ENCODE peak calls at places on chromosome 21, in four cellular contexts. Z is suprapubic skin; Q is HL-60; K is CD8-positive, alpha-beta T cell. V is an unnamed sample.

GRCh38 chr21:44326716-44327602 is 12.2 kb downstream of the CFAP410 start:
- DNase-seq in Z (no peak), Q (no peak), K (no peak), V (no peak)

GRCh38 chr21:44836666-44837471 is 19.0 kb upstream of the SUMO3 start:
- DNase-seq in Z (no peak), Q (peak), K (no peak), V (no peak)

GRCh38 chr21:45051580-45052434 is 22.6 kb upstream of the ADARB1 start:
- DNase-seq in Z (no peak), Q (no peak), K (no peak), V (peak)

GRCh38 chr21:34924767-34925425 is 124.2 kb downstream of the RUNX1 start:
- DNase-seq in Z (no peak), Q (no peak), K (no peak), V (no peak)

GRCh38 chr21:44801468-44802395 is at the start of gene UBE2G2:
- DNase-seq in Z (peak), Q (peak), K (peak), V (peak)

GRCh38 chr21:42081138-42081537 is 10.0 kb downstream of the UMODL1 start:
- DNase-seq in Z (no peak), Q (no peak), K (no peak), V (no peak)

GRCh38 chr21:42068592-42068991 is 2.5 kb upstream of the UMODL1 start:
- DNase-seq in Z (no peak), Q (no peak), K (no peak), V (no peak)

GRCh38 chr21:16533692-16534407 is 804.1 kb downstream of the USP25 start:
- DNase-seq in Z (no peak), Q (no peak), K (no peak), V (no peak)

GRCh38 chr21:29406385-29406784 is 107.7 kb downstream of the BACH1 start:
- DNase-seq in Z (no peak), Q (no peak), K (no peak), V (no peak)

GRCh38 chr21:33964706-33965325 is 49.2 kb upstream of the ATP5PO start:
- DNase-seq in Z (no peak), Q (no peak), K (no peak), V (no peak)

GRCh38 chr21:36699546-36700294 is 805 bp downstream of the SIM2 start:
- DNase-seq in Z (no peak), Q (no peak), K (no peak), V (no peak)

GRCh38 chr21:43864313-43864805 is 664 bp upstream of the AGPAT3 start:
- DNase-seq in Z (no peak), Q (peak), K (no peak), V (peak)

GRCh38 chr21:45270306-45270821 is 17.3 kb downstream of the POFUT2 start:
- DNase-seq in Z (peak), Q (no peak), K (no peak), V (peak)

GRCh38 chr21:44866780-44867179 is 6.7 kb downstream of the PTTG1IP start:
- DNase-seq in Z (no peak), Q (no peak), K (no peak), V (peak)

GRCh38 chr21:37166733-37167132 is 93.7 kb downstream of the TTC3 start:
- DNase-seq in Z (no peak), Q (no peak), K (no peak), V (no peak)

GRCh38 chr21:22791986-22792560 is 1793.9 kb downstream of the NCAM2 start:
- DNase-seq in Z (no peak), Q (peak), K (no peak), V (no peak)

GRCh38 chr21:33651965-33652680 is 9.8 kb downstream of the ITSN1 start:
- DNase-seq in Z (no peak), Q (no peak), K (no peak), V (no peak)

GRCh38 chr21:18529253-18529652 is 125.7 kb upstream of the TMPRSS15 start:
- DNase-seq in Z (no peak), Q (no peak), K (no peak), V (no peak)

GRCh38 chr21:43734131-43734634 is 15.3 kb downstream of the PDXK start:
- DNase-seq in Z (no peak), Q (no peak), K (no peak), V (no peak)

GRCh38 chr21:15045017-15045416 is 19.8 kb downstream of the NRIP1 start:
- DNase-seq in Z (no peak), Q (no peak), K (no peak), V (no peak)

GRCh38 chr21:28150021-28150420 is 842.7 kb downstream of the LTN1 start:
- DNase-seq in Z (no peak), Q (no peak), K (no peak), V (no peak)

GRCh38 chr21:31658053-31658452 is 1.4 kb upstream of the SOD1 start:
- DNase-seq in Z (no peak), Q (no peak), K (no peak), V (no peak)

GRCh38 chr21:19322360-19322759 is 918.8 kb upstream of the TMPRSS15 start:
- DNase-seq in Z (no peak), Q (no peak), K (no peak), V (no peak)

GRCh38 chr21:25573409-25574206 is 33.7 kb downstream of the MRPL39 start:
- DNase-seq in Z (no peak), Q (no peak), K (no peak), V (no peak)

GRCh38 chr21:38804617-38805281 is 980 bp upstream of the ETS2 start:
- DNase-seq in Z (peak), Q (no peak), K (no peak), V (peak)

GRCh38 chr21:32717851-32718316 is 9.9 kb downstream of the SYNJ1 start:
- DNase-seq in Z (no peak), Q (peak), K (no peak), V (no peak)

GRCh38 chr21:26080211-26080610 is 90.4 kb downstream of the APP start:
- DNase-seq in Z (no peak), Q (no peak), K (no peak), V (no peak)

GRCh38 chr21:45698493-45698947 is 55.0 kb downstream of the PCBP3 start:
- DNase-seq in Z (no peak), Q (no peak), K (no peak), V (no peak)

GRCh38 chr21:41459884-41460534 is 34.0 kb downstream of the MX1 start:
- DNase-seq in Z (peak), Q (no peak), K (no peak), V (peak)

GRCh38 chr21:27129215-27129614 is 162.3 kb upstream of the ADAMTS5 start:
- DNase-seq in Z (no peak), Q (no peak), K (no peak), V (no peak)

GRCh38 chr21:45887121-45887611 is 94.4 kb upstream of the COL6A1 start:
- DNase-seq in Z (no peak), Q (no peak), K (no peak), V (no peak)

GRCh38 chr21:43728467-43729390 is 9.8 kb downstream of the PDXK start:
- DNase-seq in Z (peak), Q (peak), K (peak), V (peak)

GRCh38 chr21:31282095-31282709 is 61.9 kb downstream of the TIAM1 start:
- DNase-seq in Z (no peak), Q (no peak), K (no peak), V (no peak)

V was measured in cardiac septum.